ENCODE peak calls at places on chromosomes 2 and 18, in nine cellular contexts. Q, T, Y, L, K, X, B, S and F are unnamed samples.
A peak's percentile ranks its signal among the peaks of the same experiment; 100 is the strongest.

GRCh38 chr2:73779472-73780241 is at the start of gene DUSP11:
- DNase-seq in Q (peak; percentile 92), T (peak; percentile 97), Y (peak; percentile 94), L (peak; percentile 70), K (peak; percentile 95), X (peak; percentile 99), B (peak; percentile 96), S (peak; percentile 94), F (peak; percentile 93)

GRCh38 chr2:25331686-25332365 is 9.9 kb downstream of the DNMT3A start:
- DNase-seq in Q (no peak), T (no peak), Y (no peak), L (no peak), K (no peak), X (peak; percentile 59), B (no peak), S (no peak), F (no peak)

GRCh38 chr2:44549856-44550255 is 188.1 kb downstream of the CAMKMT start:
- DNase-seq in Q (peak; percentile 34), T (peak; percentile 24), Y (no peak), L (no peak), K (no peak), X (no peak), B (no peak), S (peak; percentile 66), F (no peak)

GRCh38 chr2:240557808-240558207 is at the start of gene ANKMY1:
- DNase-seq in Q (no peak), T (peak; percentile 73), Y (peak; percentile 72), L (no peak), K (peak; percentile 69), X (peak; percentile 89), B (peak; percentile 78), S (peak; percentile 76), F (peak; percentile 43)

GRCh38 chr18:70181015-70181414 is 24.5 kb downstream of the RTTN start:
- DNase-seq in Q (peak; percentile 75), T (peak; percentile 35), Y (peak; percentile 40), L (peak; percentile 23), K (peak; percentile 72), X (no peak), B (no peak), S (peak; percentile 91), F (no peak)

GRCh38 chr18:60147326-60147725 is 225.2 kb downstream of the MC4R start:
- DNase-seq in Q (no peak), T (no peak), Y (no peak), L (no peak), K (peak; percentile 5), X (no peak), B (no peak), S (no peak), F (no peak)

GRCh38 chr2:163759013-163759412 is 23.2 kb upstream of the FIGN start:
- DNase-seq in Q (no peak), T (no peak), Y (no peak), L (no peak), K (no peak), X (no peak), B (no peak), S (no peak), F (no peak)

GRCh38 chr2:138775725-138776124 is 4.5 kb downstream of the NXPH2 start:
- DNase-seq in Q (no peak), T (no peak), Y (no peak), L (no peak), K (no peak), X (no peak), B (no peak), S (no peak), F (no peak)

GRCh38 chr18:43277164-43277600 is at the start of gene SYT4:
- DNase-seq in Q (peak; percentile 13), T (peak; percentile 19), Y (peak; percentile 32), L (no peak), K (peak; percentile 78), X (peak; percentile 57), B (peak; percentile 69), S (no peak), F (peak; percentile 65)

GRCh38 chr2:61419570-61419969 is 51.3 kb downstream of the USP34 start:
- DNase-seq in Q (no peak), T (no peak), Y (peak; percentile 64), L (no peak), K (no peak), X (no peak), B (no peak), S (no peak), F (no peak)

GRCh38 chr18:36372902-36373301 is 75.4 kb downstream of the FHOD3 start:
- DNase-seq in Q (peak; percentile 62), T (no peak), Y (peak; percentile 29), L (no peak), K (peak; percentile 1), X (no peak), B (no peak), S (peak; percentile 9), F (no peak)

GRCh38 chr2:241540391-241540765 is 18.2 kb upstream of the BOK start:
- DNase-seq in Q (no peak), T (no peak), Y (no peak), L (no peak), K (no peak), X (peak; percentile 59), B (no peak), S (peak; percentile 25), F (no peak)

GRCh38 chr2:209642146-209642815 is 129.4 kb upstream of the UNC80 start:
- DNase-seq in Q (no peak), T (peak; percentile 42), Y (no peak), L (no peak), K (no peak), X (no peak), B (no peak), S (peak; percentile 39), F (no peak)

GRCh38 chr2:190972213-190972612 is 41.8 kb downstream of the STAT1 start:
- DNase-seq in Q (no peak), T (peak; percentile 53), Y (no peak), L (no peak), K (no peak), X (no peak), B (no peak), S (no peak), F (no peak)

GRCh38 chr2:237479747-237480146 is 7.3 kb upstream of the MLPH start:
- DNase-seq in Q (no peak), T (no peak), Y (no peak), L (no peak), K (no peak), X (no peak), B (no peak), S (no peak), F (no peak)

GRCh38 chr2:215363039-215363438 is 51.2 kb downstream of the ATIC start:
- DNase-seq in Q (no peak), T (no peak), Y (no peak), L (no peak), K (no peak), X (no peak), B (no peak), S (no peak), F (no peak)

GRCh38 chr2:85277416-85278158 is 50.2 kb downstream of the TGOLN2 start:
- DNase-seq in Q (peak; percentile 59), T (peak; percentile 49), Y (peak; percentile 88), L (peak; percentile 77), K (peak; percentile 73), X (no peak), B (no peak), S (peak; percentile 67), F (no peak)

GRCh38 chr2:61549546-61549945 is 11.4 kb upstream of the XPO1 start:
- DNase-seq in Q (no peak), T (no peak), Y (no peak), L (no peak), K (no peak), X (no peak), B (no peak), S (no peak), F (no peak)

GRCh38 chr2:231379266-231380215 is 16.0 kb upstream of the B3GNT7 start:
- DNase-seq in Q (no peak), T (no peak), Y (no peak), L (no peak), K (no peak), X (no peak), B (no peak), S (no peak), F (no peak)

GRCh38 chr2:198371902-198372611 is 567.7 kb downstream of the PLCL1 start:
- DNase-seq in Q (peak; percentile 59), T (no peak), Y (peak; percentile 19), L (peak; percentile 15), K (peak; percentile 6), X (no peak), B (no peak), S (peak; percentile 69), F (no peak)

GRCh38 chr2:21779786-21780185 is 656.0 kb downstream of the TDRD15 start:
- DNase-seq in Q (no peak), T (no peak), Y (no peak), L (no peak), K (no peak), X (no peak), B (no peak), S (peak; percentile 53), F (no peak)